ENCODE peak calls at places on chromosomes 3 and 15, in seven cellular contexts. F, E, W, L, H, O and R are unnamed samples. For H3K36me3, the result is how much of the 10 kb centered on the place peaks cover.

GRCh38 chr3:182967218-182968204 is 12.8 kb downstream of the DCUN1D1 start:
- DNase-seq in F (no peak), E (peak), W (no peak), L (no peak), H (no peak), O (no peak), R (peak)

GRCh38 chr3:188104050-188104449 is 49.9 kb upstream of the LPP start:
- DNase-seq in F (no peak), E (no peak), W (no peak), L (no peak), H (no peak), O (no peak), R (no peak)

GRCh38 chr3:47496892-47497291 is 16.6 kb downstream of the ELP6 start:
- DNase-seq in F (no peak), E (no peak), W (no peak), L (no peak), H (no peak), O (no peak), R (no peak)

GRCh38 chr3:167716920-167717319 is 17.8 kb downstream of the PDCD10 start:
- DNase-seq in F (no peak), E (no peak), W (no peak), L (no peak), H (no peak), O (no peak), R (no peak)

GRCh38 chr3:142844339-142844977 is 44.4 kb downstream of the PCOLCE2 start:
- DNase-seq in F (no peak), E (peak), W (peak), L (no peak), H (no peak), O (no peak), R (no peak)

GRCh38 chr3:158053386-158053785 is 52.8 kb downstream of the SHOX2 start:
- DNase-seq in F (no peak), E (no peak), W (no peak), L (no peak), H (no peak), O (no peak), R (no peak)

GRCh38 chr15:49423021-49423420 is at the start of gene FGF7:
- DNase-seq in F (no peak), E (peak), W (no peak), L (no peak), H (no peak), O (no peak), R (no peak)

GRCh38 chr3:53068176-53068575 is 22.3 kb upstream of the SFMBT1 start:
- DNase-seq in F (no peak), E (no peak), W (no peak), L (no peak), H (no peak), O (no peak), R (no peak)

GRCh38 chr3:50660386-50660785 is 14.3 kb upstream of the DOCK3 start:
- DNase-seq in F (no peak), E (no peak), W (no peak), L (no peak), H (no peak), O (no peak), R (no peak)

GRCh38 chr15:34122771-34123183 is 20.9 kb downstream of the PGBD4 start:
- DNase-seq in F (no peak), E (no peak), W (peak), L (no peak), H (no peak), O (no peak), R (peak)

GRCh38 chr15:96553931-96554330 is 223.4 kb downstream of the NR2F2 start:
- DNase-seq in F (no peak), E (no peak), W (no peak), L (no peak), H (no peak), O (no peak), R (no peak)

GRCh38 chr15:61227269-61228024 is 1.7 kb downstream of the RORA start:
- DNase-seq in F (peak), E (no peak), W (peak), L (peak), H (peak), O (peak), R (no peak)

GRCh38 chr3:31878231-31878838 is 102.7 kb downstream of the OSBPL10 start:
- DNase-seq in F (no peak), E (no peak), W (no peak), L (no peak), H (no peak), O (no peak), R (no peak)

GRCh38 chr3:44632193-44632592 is 7.4 kb downstream of the ZNF197 start:
- DNase-seq in F (no peak), E (no peak), W (no peak), L (no peak), H (no peak), O (no peak), R (no peak)

GRCh38 chr3:26637698-26638097 is 15.1 kb downstream of the LRRC3B start:
- DNase-seq in F (no peak), E (no peak), W (no peak), L (no peak), H (no peak), O (no peak), R (no peak)

GRCh38 chr3:15331606-15332404 is 581 bp downstream of the SH3BP5 start:
- DNase-seq in F (no peak), E (peak), W (peak), L (peak), H (peak), O (peak), R (peak)

GRCh38 chr15:100879046-100879445 is 585 bp upstream of the ALDH1A3 start:
- DNase-seq in F (no peak), E (no peak), W (no peak), L (no peak), H (no peak), O (no peak), R (no peak)

GRCh38 chr3:121505256-121505655 is 40.5 kb downstream of the POLQ start:
- DNase-seq in F (no peak), E (no peak), W (no peak), L (no peak), H (no peak), O (no peak), R (no peak)

GRCh38 chr3:128492353-128493220 is at the start of gene GATA2:
- DNase-seq in F (no peak), E (peak), W (peak), L (peak), H (no peak), O (peak), R (no peak)

GRCh38 chr3:183892610-183893214 is 8.0 kb upstream of the PARL start:
- DNase-seq in F (no peak), E (no peak), W (no peak), L (no peak), H (no peak), O (no peak), R (no peak)

GRCh38 chr15:84649706-84650105 is 4.4 kb downstream of the WDR73 start:
- DNase-seq in F (no peak), E (no peak), W (peak), L (no peak), H (no peak), O (no peak), R (no peak)

GRCh38 chr3:112358311-112358780 is 25.4 kb downstream of the CD200 start:
- DNase-seq in F (no peak), E (peak), W (no peak), L (no peak), H (no peak), O (no peak), R (no peak)

GRCh38 chr15:66657062-66658020 is 44.7 kb upstream of the SMAD6 start:
- DNase-seq in F (no peak), E (no peak), W (no peak), L (no peak), H (no peak), O (no peak), R (no peak)

GRCh38 chr3:182792901-182793662 is at the start of gene ATP11B:
- DNase-seq in F (no peak), E (peak), W (peak), L (peak), H (peak), O (peak), R (peak)

GRCh38 chr15:73369073-73369694 is 426 bp upstream of the HCN4 start:
- DNase-seq in F (no peak), E (no peak), W (no peak), L (no peak), H (no peak), O (no peak), R (no peak)

GRCh38 chr3:170117134-170117533 is 64.4 kb downstream of the PHC3 start:
- DNase-seq in F (no peak), E (peak), W (peak), L (no peak), H (no peak), O (no peak), R (no peak)

GRCh38 chr3:61809879-61810278 is 248.5 kb downstream of the PTPRG start:
- DNase-seq in F (no peak), E (no peak), W (no peak), L (peak), H (peak), O (no peak), R (no peak)

DNA sequence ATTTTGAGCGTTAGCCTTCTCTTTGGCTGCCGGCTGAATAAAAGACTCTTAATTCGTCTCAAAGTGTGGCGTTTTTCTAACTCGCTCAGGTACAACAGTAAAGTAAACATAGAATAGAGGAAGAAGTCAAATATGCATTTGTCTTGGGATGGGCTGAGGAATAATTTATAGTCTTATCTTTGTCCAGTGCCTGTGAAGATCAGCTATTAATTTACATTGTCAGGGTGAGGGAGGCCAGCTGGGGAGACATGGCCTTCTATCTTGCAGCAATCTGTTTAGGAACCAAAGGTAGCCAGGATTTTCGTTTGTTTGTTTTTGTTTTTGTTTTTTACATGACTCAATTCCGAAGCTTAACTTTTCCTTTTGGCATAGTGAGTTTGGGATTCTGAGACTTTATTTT is 100.2 kb downstream of the VPS8 start:
- DNase-seq in F (no peak), E (no peak), W (no peak), L (no peak), H (no peak), O (no peak), R (no peak)
- H3K4me3 ChIP-seq in F (no peak), E (no peak), W (no peak), L (no peak), H (no peak), O (no peak), R (no peak)

DNA sequence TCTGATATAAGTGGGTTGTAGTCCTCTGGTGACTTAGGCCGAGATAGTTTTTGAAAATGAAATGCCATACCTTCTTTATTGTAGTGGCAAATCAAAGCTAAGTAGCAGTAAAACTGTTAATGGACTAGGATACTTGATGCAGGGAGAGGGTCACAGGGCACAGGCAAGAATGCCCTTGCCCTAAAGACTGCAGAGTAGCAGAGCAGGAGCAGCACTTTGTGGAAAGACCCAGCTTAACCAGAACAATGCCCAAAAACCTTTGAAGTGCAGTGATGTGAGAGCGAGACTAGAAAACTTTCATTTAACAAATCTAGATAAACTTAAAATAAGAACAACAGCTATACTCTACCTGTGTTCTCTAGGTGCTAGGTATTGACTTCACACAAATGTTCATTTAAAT is 121.9 kb downstream of the MBNL1 start:
- DNase-seq in F (no peak), E (no peak), W (no peak), L (no peak), H (no peak), O (no peak), R (no peak)
- H3K36me3 ChIP-seq in F (under half), E (under half), W (under half), L (under half), H (under half), O (under half), R (under half)

GRCh38 chr3:154779571-154779970 is 300.5 kb upstream of the MME start:
- DNase-seq in F (no peak), E (no peak), W (peak), L (no peak), H (no peak), O (no peak), R (no peak)

GRCh38 chr3:154780263-154780662 is 299.9 kb upstream of the MME start:
- DNase-seq in F (no peak), E (no peak), W (no peak), L (no peak), H (no peak), O (no peak), R (no peak)

GRCh38 chr3:154782151-154782550 is 298.0 kb upstream of the MME start:
- DNase-seq in F (no peak), E (no peak), W (no peak), L (no peak), H (no peak), O (no peak), R (no peak)

GRCh38 chr3:154783053-154784037 is 296.8 kb upstream of the MME start:
- DNase-seq in F (no peak), E (no peak), W (no peak), L (no peak), H (no peak), O (no peak), R (no peak)

DNA sequence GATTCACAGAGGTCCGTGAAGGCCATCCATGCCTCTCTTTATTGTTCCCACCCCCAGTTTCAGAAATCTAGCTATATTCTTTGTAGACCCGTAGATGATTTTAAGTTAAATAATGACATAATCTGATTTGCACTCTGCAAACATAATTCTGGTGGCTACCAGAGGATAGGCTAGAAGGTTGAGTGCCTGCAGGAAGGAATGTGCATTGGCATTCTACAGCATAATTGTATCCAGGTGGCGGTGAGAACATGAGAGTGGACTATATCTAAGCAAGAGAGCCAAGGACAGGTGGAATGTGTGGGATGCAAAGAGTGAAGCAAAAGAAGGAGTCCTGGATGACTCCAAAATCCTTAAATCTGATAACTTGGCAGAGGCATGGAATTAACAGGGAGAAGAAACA is 298.5 kb upstream of the MME start:
- DNase-seq in F (no peak), E (no peak), W (no peak), L (no peak), H (no peak), O (no peak), R (no peak)
- TF ChIP-seq CTCF in F (no peak), E (no peak), W (no peak), L (no peak), H (no peak), O (no peak), R (no peak)

DNA sequence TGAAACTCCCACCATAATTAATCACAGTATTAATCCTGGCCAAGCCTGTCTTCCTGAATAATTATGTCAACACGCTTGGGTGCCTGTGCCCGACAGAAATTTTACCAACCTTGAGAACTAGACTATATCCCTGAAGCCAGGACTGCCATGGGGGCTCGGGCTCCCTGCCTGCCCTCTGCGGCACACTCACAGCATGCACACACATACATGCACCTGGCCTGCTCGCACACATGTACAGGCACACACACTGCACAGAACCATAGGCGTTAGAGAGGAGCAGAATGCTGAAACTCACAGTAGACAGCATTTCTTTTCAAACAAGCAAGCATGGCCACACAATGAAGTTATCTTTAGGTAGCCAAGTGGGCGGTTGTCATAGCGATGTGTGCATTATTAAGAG is 91.2 kb downstream of the ZNF621 start:
- DNase-seq in F (no peak), E (no peak), W (no peak), L (no peak), H (no peak), O (no peak), R (no peak)
- H3K4me3 ChIP-seq in F (peak), E (no peak), W (no peak), L (no peak), H (no peak), O (no peak), R (no peak)